ENCODE peak calls at places on chromosome 22, in seven cellular contexts. C, T, B, U, O, X and Z are unnamed samples.

GRCh38 chr22:22968366-22968765 is 80.8 kb downstream of the IGLL5 start:
- DNase-seq in O (no peak), C (no peak), X (no peak), B (no peak), T (no peak), U (no peak), Z (no peak)

GRCh38 chr22:37624876-37625275 is 14.6 kb upstream of the SH3BP1 start:
- DNase-seq in T (no peak), B (no peak), X (no peak), C (no peak), U (no peak), O (no peak), Z (no peak)

GRCh38 chr22:19061471-19062138 is 60.6 kb downstream of the DGCR2 start:
- DNase-seq in B (no peak), O (no peak), C (no peak), U (peak), X (no peak), T (no peak), Z (no peak)

GRCh38 chr22:27181537-27181936 is 524.1 kb downstream of the MIAT start:
- DNase-seq in U (no peak), O (no peak), C (no peak), B (no peak), X (no peak), T (no peak), Z (no peak)

GRCh38 chr22:44950806-44951509 is 58.8 kb downstream of the PHF21B start:
- DNase-seq in T (no peak), B (no peak), X (no peak), U (no peak), O (no peak), C (no peak), Z (no peak)

GRCh38 chr22:49532831-49533802 is 294.6 kb downstream of the BRD1 start:
- DNase-seq in B (no peak), O (no peak), C (no peak), T (no peak), U (no peak), X (peak), Z (no peak)

GRCh38 chr22:23537421-23537820 is 42.7 kb downstream of the IGLL1 start:
- DNase-seq in O (no peak), B (no peak), U (no peak), X (peak), C (no peak), T (peak), Z (no peak)

GRCh38 chr22:21972293-21972779 is 10.3 kb downstream of the TOP3B start:
- DNase-seq in X (no peak), O (peak), C (peak), B (peak), U (no peak), T (no peak), Z (peak)

GRCh38 chr22:47292546-47293320 is 530.3 kb downstream of the TBC1D22A start:
- DNase-seq in X (no peak), T (no peak), O (no peak), C (no peak), B (no peak), U (no peak), Z (no peak)

GRCh38 chr22:35355744-35356420 is 25.0 kb upstream of the HMOX1 start:
- DNase-seq in C (no peak), B (no peak), O (no peak), T (no peak), X (no peak), U (no peak), Z (no peak)

GRCh38 chr22:33326540-33327295 is 268.5 kb upstream of the SYN3 start:
- DNase-seq in O (no peak), B (no peak), U (no peak), C (no peak), T (no peak), X (no peak), Z (no peak)

GRCh38 chr22:37249946-37250345 is 5.9 kb upstream of the RAC2 start:
- DNase-seq in X (no peak), O (peak), B (no peak), T (no peak), C (no peak), U (no peak), Z (no peak)

GRCh38 chr22:21778705-21779363 is 43.2 kb upstream of the YPEL1 start:
- DNase-seq in T (no peak), U (peak), C (no peak), X (no peak), B (no peak), O (no peak), Z (no peak)

GRCh38 chr22:45082795-45083194 is 73.0 kb upstream of the PHF21B start:
- DNase-seq in T (no peak), O (no peak), X (no peak), B (no peak), C (no peak), U (no peak), Z (peak)

GRCh38 chr22:29154364-29155048 is 51.2 kb upstream of the EMID1 start:
- DNase-seq in T (no peak), X (peak), C (peak), B (peak), O (peak), U (peak), Z (peak)

GRCh38 chr22:37639771-37640590 is 512 bp downstream of the SH3BP1 start:
- DNase-seq in O (no peak), C (no peak), T (peak), X (no peak), U (no peak), B (no peak), Z (no peak)

GRCh38 chr22:49400866-49401598 is 426.6 kb downstream of the BRD1 start:
- DNase-seq in O (no peak), U (no peak), X (peak), T (no peak), B (no peak), C (no peak), Z (no peak)

GRCh38 chr22:27650572-27650971 is 151.0 kb downstream of the MN1 start:
- DNase-seq in T (no peak), X (no peak), U (no peak), C (no peak), B (no peak), O (no peak), Z (no peak)

GRCh38 chr22:45090364-45090960 is 73.3 kb upstream of the NUP50 start:
- DNase-seq in B (no peak), O (no peak), C (no peak), X (no peak), U (peak), T (no peak), Z (peak)

GRCh38 chr22:37186228-37186996 is 1.6 kb downstream of the C1QTNF6 start:
- DNase-seq in X (peak), C (no peak), T (peak), B (peak), U (peak), O (peak), Z (no peak)

GRCh38 chr22:30187726-30188407 is 58.7 kb downstream of the LIF start:
- DNase-seq in U (no peak), O (no peak), T (no peak), B (no peak), X (no peak), C (no peak), Z (no peak)

GRCh38 chr22:45008853-45009751 is 703 bp downstream of the PHF21B start:
- DNase-seq in B (no peak), T (no peak), X (no peak), O (peak), U (no peak), C (peak), Z (peak)

GRCh38 chr22:36577019-36577418 is 48.1 kb upstream of the EIF3D start:
- DNase-seq in X (no peak), O (no peak), B (no peak), U (peak), T (no peak), C (no peak), Z (no peak)

GRCh38 chr22:20111045-20111688 is 4.7 kb upstream of the RANBP1 start:
- DNase-seq in U (peak), X (no peak), T (no peak), B (no peak), O (peak), C (peak), Z (no peak)

GRCh38 chr22:21938906-21939305 is 13.7 kb downstream of the PPM1F start:
- DNase-seq in B (no peak), O (no peak), T (no peak), X (no peak), U (no peak), C (no peak), Z (no peak)

GRCh38 chr22:32708835-32709234 is 92.7 kb upstream of the TIMP3 start:
- DNase-seq in X (no peak), C (peak), O (no peak), T (no peak), B (no peak), U (peak), Z (no peak)

GRCh38 chr22:35648066-35649025 is at the start of gene APOL6:
- DNase-seq in B (peak), C (no peak), X (peak), T (no peak), O (no peak), U (peak), Z (no peak)

GRCh38 chr22:16957781-16958180 is 50.2 kb downstream of the GAB4 start:
- DNase-seq in T (no peak), X (no peak), B (no peak), U (no peak), C (peak), O (no peak), Z (no peak)

GRCh38 chr22:39317084-39317755 is 2.2 kb downstream of the RPL3 start:
- DNase-seq in U (no peak), B (no peak), C (no peak), O (no peak), X (no peak), T (no peak), Z (no peak)

DNA sequence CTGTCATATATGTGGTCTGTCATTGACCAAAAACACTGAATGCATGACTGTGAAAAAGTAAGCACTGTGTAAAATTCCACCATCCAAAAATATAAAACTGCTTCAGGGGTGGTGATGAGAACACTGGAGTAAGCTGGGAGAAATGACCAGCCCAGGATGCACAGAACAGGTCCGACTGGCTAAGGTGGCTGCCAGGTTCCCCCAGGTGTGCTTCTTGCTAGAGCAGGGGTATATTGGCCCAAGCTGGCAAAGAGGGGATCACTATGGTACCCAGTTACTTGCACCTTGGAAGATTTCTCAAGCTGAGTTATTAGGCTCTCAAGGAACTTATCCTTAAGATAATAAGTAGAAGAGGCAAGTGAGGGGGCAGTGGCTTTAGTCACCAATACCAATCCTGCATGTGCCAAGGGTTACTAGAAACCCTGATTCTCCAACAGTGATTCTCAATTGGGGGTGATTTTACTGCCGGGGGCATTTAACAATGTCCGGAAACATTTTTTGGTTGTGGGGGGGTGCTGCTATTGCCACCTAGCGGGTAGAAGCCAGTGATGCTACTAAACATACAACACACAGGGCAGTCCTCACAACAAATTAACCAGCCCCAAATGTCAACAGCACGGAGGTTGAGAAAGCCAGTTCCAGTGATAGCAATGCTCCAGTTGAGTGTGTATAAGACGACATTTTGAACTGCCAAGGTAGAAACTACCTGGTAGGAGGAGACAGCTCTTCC is 15.7 kb downstream of the SNU13 start:
- DNase-seq in B (no peak), T (no peak), C (no peak), U (peak), X (no peak), O (no peak), Z (no peak)
- TF ChIP-seq CTCF in B (no peak), T (peak), C (no peak), U (peak), X (no peak), O (no peak), Z (peak)

GRCh38 chr22:25110846-25111578 is 88.6 kb upstream of the CRYBB3 start:
- DNase-seq in O (peak), B (peak), C (no peak), U (peak), T (peak), X (peak), Z (peak)
- TF ChIP-seq CTCF in O (peak), B (peak), C (peak), U (peak), T (peak), X (peak), Z (peak)

GRCh38 chr22:25602924-25603323 is 38.4 kb downstream of the GRK3 start:
- DNase-seq in C (no peak), T (no peak), X (no peak), U (no peak), O (no peak), B (no peak), Z (no peak)
- TF ChIP-seq CTCF in C (no peak), T (no peak), X (no peak), U (no peak), O (no peak), B (no peak), Z (no peak)

GRCh38 chr22:41216984-41217383 is 11.9 kb downstream of the L3MBTL2 start:
- DNase-seq in U (no peak), X (peak), O (no peak), B (no peak), T (no peak), C (no peak), Z (no peak)

GRCh38 chr22:41222846-41223507 is 17.8 kb downstream of the CHADL start:
- DNase-seq in O (no peak), T (no peak), X (no peak), C (no peak), U (no peak), B (no peak), Z (no peak)

GRCh38 chr22:41215409-41215808 is 10.3 kb downstream of the L3MBTL2 start:
- DNase-seq in X (no peak), B (no peak), U (no peak), O (no peak), C (no peak), T (no peak), Z (no peak)

GRCh38 chr22:41215926-41216325 is 10.8 kb downstream of the L3MBTL2 start:
- DNase-seq in O (no peak), T (no peak), U (no peak), X (no peak), B (no peak), C (no peak), Z (no peak)

GRCh38 chr22:41217553-41218157 is 12.5 kb downstream of the L3MBTL2 start:
- DNase-seq in X (peak), U (peak), C (no peak), B (no peak), T (no peak), O (peak), Z (peak)
- TF ChIP-seq CTCF in X (no peak), U (no peak), C (no peak), B (no peak), T (no peak), O (no peak), Z (no peak)

GRCh38 chr22:43826142-43827093 is 14.3 kb upstream of the EFCAB6 start:
- DNase-seq in B (no peak), X (no peak), T (no peak), C (no peak), U (peak), O (no peak), Z (no peak)
- TF ChIP-seq CTCF in B (no peak), X (no peak), T (peak), C (peak), U (peak), O (no peak), Z (no peak)